ENCODE peak calls at places on chromosomes 13 and 19, in ten cellular contexts. N is AML-193; M is stimulated activated CD4-positive, alpha-beta T cell treated with anti-CD3 and anti-CD28 coated beads, Interleukin-2, amount 100 ng/mL, for 48 hours; E is stimulated activated CD8-positive, alpha-beta memory T cell treated with anti-CD3 and anti-CD28 coated beads, Interleukin-4, amount 100 ng/mL, for 1 hour; V is mammary epithelial cell; H is activated CD4-positive, alpha-beta T cell treated with anti-CD3 and anti-CD28 coated beads, Interleukin-2, amount 10 ng/mL, durations not matched to agents 7 days and 5 days; A is NCI-H2081; S is HAP-1; B is right lobe of liver; Z is NCI-H1092. U is an unnamed sample.

GRCh38 chr13:45349438-45349837 is 8.5 kb upstream of the TPT1 start:
- DNase-seq in B (no peak), M (no peak), H (no peak), S (no peak), E (no peak), V (no peak), Z (no peak), A (no peak), N (no peak), U (no peak)

GRCh38 chr13:72104656-72105180 is 237.7 kb upstream of the DACH1 start:
- DNase-seq in M (no peak), B (no peak), A (no peak), H (no peak), N (no peak), E (no peak), S (no peak), Z (no peak), V (peak), U (no peak)

GRCh38 chr19:12163841-12164240 is 945 bp downstream of the ZNF136 start:
- DNase-seq in B (no peak), Z (no peak), M (no peak), V (peak), H (no peak), N (no peak), E (no peak), S (no peak), A (no peak), U (no peak)

GRCh38 chr19:47492137-47492533 is 8.1 kb upstream of the KPTN start:
- DNase-seq in M (no peak), Z (no peak), H (no peak), E (no peak), A (no peak), V (no peak), N (no peak), S (no peak), B (no peak), U (no peak)

GRCh38 chr13:21330126-21330861 is 128.8 kb downstream of the ZDHHC20 start:
- DNase-seq in N (no peak), H (peak), A (no peak), Z (no peak), B (no peak), S (no peak), V (no peak), M (no peak), E (no peak), U (no peak)

GRCh38 chr13:49821216-49821820 is 28.8 kb upstream of the KPNA3 start:
- DNase-seq in N (no peak), V (no peak), S (no peak), B (no peak), A (no peak), H (no peak), M (no peak), E (no peak), Z (no peak), U (no peak)

GRCh38 chr19:6127716-6128335 is 7.6 kb upstream of the ACSBG2 start:
- DNase-seq in M (no peak), Z (no peak), B (no peak), H (no peak), V (no peak), N (no peak), A (no peak), S (no peak), E (no peak), U (no peak)

GRCh38 chr19:3976495-3977241 is 5.8 kb upstream of the DAPK3 start:
- DNase-seq in V (no peak), B (peak), M (no peak), A (no peak), N (no peak), H (no peak), E (no peak), Z (no peak), S (no peak), U (no peak)

GRCh38 chr13:104025303-104025702 is 959.1 kb upstream of the SLC10A2 start:
- DNase-seq in A (no peak), B (no peak), Z (no peak), V (no peak), N (no peak), S (no peak), E (no peak), M (no peak), H (no peak), U (no peak)

GRCh38 chr13:22717036-22717435 is 463.7 kb upstream of the SGCG start:
- DNase-seq in Z (no peak), S (no peak), B (no peak), V (no peak), H (no peak), N (no peak), E (no peak), A (no peak), M (no peak), U (no peak)

GRCh38 chr19:33441277-33441699 is 67.8 kb downstream of the CEBPG start:
- DNase-seq in M (no peak), V (no peak), S (no peak), B (peak), A (no peak), E (no peak), H (no peak), N (no peak), Z (no peak), U (no peak)

GRCh38 chr19:45767881-45768643 is 990 bp downstream of the SIX5 start:
- DNase-seq in A (peak), E (no peak), Z (no peak), S (peak), V (peak), B (peak), N (no peak), H (no peak), M (peak), U (peak)

GRCh38 chr13:45575146-45575829 is 40.3 kb downstream of the ERICH6B start:
- DNase-seq in S (no peak), A (no peak), H (no peak), E (no peak), Z (no peak), M (no peak), B (no peak), N (no peak), V (peak), U (no peak)

GRCh38 chr19:6273701-6274601 is 5.8 kb downstream of the MLLT1 start:
- DNase-seq in E (no peak), V (peak), H (no peak), N (no peak), B (peak), Z (no peak), M (no peak), A (no peak), S (peak), U (no peak)

GRCh38 chr13:23488442-23488841 is 54.9 kb upstream of the SACS start:
- DNase-seq in E (no peak), S (no peak), A (peak), H (no peak), M (no peak), Z (peak), V (peak), N (no peak), B (no peak), U (no peak)

GRCh38 chr13:113209336-113209879 is at the start of gene CUL4A:
- DNase-seq in Z (peak), A (peak), S (peak), N (peak), V (peak), E (no peak), M (peak), B (peak), H (peak), U (peak)

GRCh38 chr19:6161271-6161850 is 25.9 kb downstream of the ACSBG2 start:
- DNase-seq in H (peak), S (peak), V (peak), E (no peak), M (peak), N (peak), B (no peak), Z (no peak), A (peak), U (no peak)

GRCh38 chr19:29503785-29504184 is 22.0 kb upstream of the VSTM2B start:
- DNase-seq in H (no peak), B (no peak), Z (no peak), N (no peak), A (no peak), E (no peak), M (no peak), S (no peak), V (no peak), U (no peak)

GRCh38 chr19:5743640-5744039 is 23.2 kb downstream of the CATSPERD start:
- DNase-seq in B (no peak), N (no peak), A (no peak), H (no peak), S (no peak), M (no peak), E (no peak), V (no peak), Z (no peak), U (no peak)

GRCh38 chr19:11204943-11205349 is 7.6 kb upstream of the KANK2 start:
- DNase-seq in S (no peak), M (no peak), V (peak), H (no peak), A (no peak), B (peak), Z (no peak), N (peak), E (no peak), U (no peak)

GRCh38 chr19:38433268-38433733 is at the start of gene RYR1:
- DNase-seq in E (no peak), A (no peak), M (peak), H (peak), N (no peak), S (peak), B (no peak), Z (no peak), V (no peak), U (peak)

GRCh38 chr19:11560404-11560988 is 1.5 kb upstream of the ELOF1 start:
- DNase-seq in N (peak), Z (peak), B (no peak), S (peak), E (no peak), M (peak), A (peak), V (peak), H (peak), U (peak)

GRCh38 chr19:11596156-11596555 is 1.1 kb upstream of the ZNF627 start:
- DNase-seq in S (no peak), N (no peak), A (no peak), E (no peak), M (no peak), H (no peak), Z (no peak), V (no peak), B (no peak), U (no peak)

GRCh38 chr19:49492573-49493411 is 3.4 kb upstream of the RPS11 start:
- DNase-seq in Z (no peak), H (no peak), N (no peak), S (peak), B (no peak), E (no peak), A (peak), V (no peak), M (no peak), U (no peak)

U was measured in neuronal stem cell.